ENCODE peak calls at places on chromosomes 3 and 15, in five cellular contexts. D, O, K, S and J are unnamed samples.

GRCh38 chr3:69460034-69460433 is 74.1 kb upstream of the FRMD4B start:
- DNase-seq in D (no peak), O (no peak), K (no peak), S (no peak), J (no peak)

GRCh38 chr3:113242091-113242581 is 30.8 kb downstream of the BOC start:
- DNase-seq in D (no peak), O (no peak), K (peak; percentile 73), S (peak; percentile 69), J (no peak)

GRCh38 chr3:196193738-196194541 is 17.3 kb downstream of the ZDHHC19 start:
- DNase-seq in D (no peak), O (no peak), K (no peak), S (no peak), J (no peak)

GRCh38 chr3:182438398-182438797 is 354.9 kb upstream of the ATP11B start:
- DNase-seq in D (no peak), O (no peak), K (no peak), S (no peak), J (no peak)

GRCh38 chr15:82063055-82063454 is 17.2 kb upstream of the MEX3B start:
- DNase-seq in D (no peak), O (no peak), K (no peak), S (no peak), J (no peak)

GRCh38 chr3:114551770-114552526 is 258.1 kb downstream of the TIGIT start:
- DNase-seq in D (no peak), O (no peak), K (peak; percentile 81), S (peak; percentile 82), J (peak; percentile 80)

GRCh38 chr15:67873777-67874176 is 33.9 kb upstream of the RNU6-1 start:
- DNase-seq in D (no peak), O (no peak), K (no peak), S (no peak), J (no peak)

GRCh38 chr3:153285194-153285641 is 123.2 kb downstream of the RAP2B start:
- DNase-seq in D (no peak), O (no peak), K (peak; percentile 37), S (peak; percentile 40), J (peak; percentile 15)

GRCh38 chr15:93027413-93027812 is 61.6 kb downstream of the RGMA start:
- DNase-seq in D (no peak), O (no peak), K (no peak), S (no peak), J (no peak)

GRCh38 chr3:23344886-23345285 is 141.8 kb downstream of the UBE2E2 start:
- DNase-seq in D (no peak), O (no peak), K (no peak), S (no peak), J (no peak)

GRCh38 chr15:68790910-68791309 is 29.8 kb downstream of the ANP32A start:
- DNase-seq in D (no peak), O (no peak), K (no peak), S (no peak), J (no peak)

GRCh38 chr3:13550257-13550693 is 1.4 kb downstream of the FBLN2 start:
- DNase-seq in D (no peak), O (no peak), K (no peak), S (no peak), J (no peak)

GRCh38 chr15:80061581-80061980 is 2.1 kb downstream of the ZFAND6 start:
- DNase-seq in D (no peak), O (no peak), K (no peak), S (peak; percentile 29), J (no peak)

GRCh38 chr15:101652783-101653430 is 726 bp upstream of the TM2D3 start:
- DNase-seq in D (no peak), O (no peak), K (no peak), S (peak; percentile 67), J (peak; percentile 52)

GRCh38 chr15:30913761-30914160 is 10.0 kb downstream of the FAN1 start:
- DNase-seq in D (no peak), O (no peak), K (no peak), S (no peak), J (no peak)

GRCh38 chr3:170054204-170054603 is 16.4 kb downstream of the GPR160 start:
- DNase-seq in D (no peak), O (no peak), K (no peak), S (no peak), J (no peak)

GRCh38 chr3:177792363-177793030 is 595.2 kb upstream of the TBL1XR1 start:
- DNase-seq in D (no peak), O (no peak), K (no peak), S (no peak), J (no peak)

GRCh38 chr3:63228677-63229076 is 49.4 kb upstream of the SYNPR start:
- DNase-seq in D (no peak), O (peak; percentile 13), K (peak; percentile 66), S (peak; percentile 65), J (peak; percentile 40)

GRCh38 chr3:183775781-183776180 is 49.6 kb downstream of the MAP6D1 start:
- DNase-seq in D (no peak), O (no peak), K (no peak), S (no peak), J (no peak)

GRCh38 chr3:4845882-4846281 is 133.4 kb upstream of the BHLHE40 start:
- DNase-seq in D (no peak), O (no peak), K (no peak), S (no peak), J (no peak)

GRCh38 chr15:67004142-67004541 is 61.3 kb upstream of the SMAD3 start:
- DNase-seq in D (no peak), O (no peak), K (no peak), S (no peak), J (no peak)

GRCh38 chr3:100263583-100263982 is 2.8 kb downstream of the TBC1D23 start:
- DNase-seq in D (no peak), O (no peak), K (no peak), S (peak; percentile 70), J (no peak)

GRCh38 chr3:135779590-135780235 is 185.8 kb upstream of the PPP2R3A start:
- DNase-seq in D (no peak), O (no peak), K (no peak), S (peak; percentile 18), J (no peak)

GRCh38 chr3:13080026-13080425 is 6.8 kb upstream of the IQSEC1 start:
- DNase-seq in D (no peak), O (no peak), K (no peak), S (no peak), J (no peak)

GRCh38 chr3:156705761-156706631 is 31.6 kb downstream of the TIPARP start:
- DNase-seq in D (no peak), O (no peak), K (peak; percentile 30), S (no peak), J (no peak)

GRCh38 chr3:54374214-54374855 is 252.0 kb downstream of the CACNA2D3 start:
- DNase-seq in D (no peak), O (peak; percentile 3), K (no peak), S (no peak), J (no peak)